ENCODE peak calls at places on chromosomes 1 and 21, in ten cellular contexts. P, O, M, C, K, E, J, V, X and S are unnamed samples.

GRCh38 chr21:45456014-45456835 is 51.3 kb downstream of the COL18A1 start:
- DNase-seq in J (no peak), M (peak), V (no peak), P (peak), E (no peak), K (no peak), X (no peak), C (no peak), O (no peak), S (no peak)

GRCh38 chr1:109914587-109915240 is 4.1 kb downstream of the CSF1 start:
- DNase-seq in K (no peak), E (no peak), J (no peak), V (no peak), C (no peak), O (peak), P (peak), M (no peak), X (no peak), S (no peak)

GRCh38 chr1:169786974-169787373 is 7.7 kb downstream of the METTL18 start:
- DNase-seq in J (no peak), O (no peak), X (no peak), K (no peak), M (no peak), E (no peak), C (no peak), V (no peak), P (no peak), S (no peak)

GRCh38 chr1:231395051-231395995 is 26.8 kb downstream of the EGLN1 start:
- DNase-seq in E (no peak), O (peak), C (no peak), V (no peak), X (no peak), M (no peak), K (no peak), P (no peak), J (no peak), S (no peak)

GRCh38 chr1:202861420-202862121 is 27.4 kb downstream of the RABIF start:
- DNase-seq in P (peak), E (peak), K (peak), C (peak), V (peak), X (peak), J (peak), O (peak), M (peak), S (peak)

GRCh38 chr1:180610556-180611015 is 21.2 kb upstream of the XPR1 start:
- DNase-seq in P (no peak), M (no peak), V (no peak), C (no peak), K (no peak), E (no peak), J (no peak), X (no peak), O (no peak), S (no peak)

GRCh38 chr1:167645161-167645560 is 15.1 kb downstream of the RCSD1 start:
- DNase-seq in X (no peak), C (no peak), E (no peak), V (no peak), K (no peak), M (no peak), O (no peak), P (no peak), J (no peak), S (no peak)

GRCh38 chr1:230948903-230949302 is 29.8 kb downstream of the TTC13 start:
- DNase-seq in J (no peak), V (no peak), O (no peak), P (no peak), K (no peak), E (no peak), M (no peak), C (no peak), X (no peak), S (no peak)

GRCh38 chr1:172069535-172069934 is 228.2 kb downstream of the DNM3 start:
- DNase-seq in V (no peak), X (no peak), K (no peak), E (no peak), O (peak), P (no peak), C (no peak), J (no peak), M (peak), S (no peak)

GRCh38 chr1:156623946-156624813 is 5.0 kb downstream of the HAPLN2 start:
- DNase-seq in J (peak), C (peak), X (peak), P (peak), V (peak), E (peak), O (peak), M (peak), K (peak), S (peak)

GRCh38 chr1:229027158-229027557 is 243.8 kb upstream of the RAB4A start:
- DNase-seq in M (no peak), K (no peak), V (no peak), O (no peak), J (no peak), P (no peak), E (no peak), X (no peak), C (no peak), S (no peak)

GRCh38 chr1:31306278-31306677 is 9.4 kb downstream of the ZCCHC17 start:
- DNase-seq in X (no peak), E (no peak), V (no peak), O (peak), P (no peak), C (no peak), K (no peak), J (no peak), M (no peak), S (no peak)

GRCh38 chr1:18376661-18377060 is 104.1 kb upstream of the KLHDC7A start:
- DNase-seq in E (no peak), M (no peak), J (no peak), V (no peak), O (no peak), X (no peak), K (no peak), C (no peak), P (no peak), S (no peak)

GRCh38 chr1:236142358-236143103 is at the start of gene GPR137B:
- DNase-seq in X (peak), V (peak), K (peak), M (no peak), O (peak), C (no peak), E (peak), J (no peak), P (peak), S (peak)

GRCh38 chr1:85374160-85374559 is 90.8 kb downstream of the DDAH1 start:
- DNase-seq in M (no peak), X (no peak), V (no peak), O (peak), E (no peak), K (no peak), P (no peak), C (no peak), J (no peak), S (no peak)

GRCh38 chr1:29658688-29659087 is 422.4 kb downstream of the PTPRU start:
- DNase-seq in E (no peak), C (no peak), P (no peak), O (no peak), K (no peak), V (no peak), J (no peak), X (no peak), M (no peak), S (no peak)

GRCh38 chr1:56817716-56818463 is 1.3 kb downstream of the FYB2 start:
- DNase-seq in M (no peak), J (no peak), P (no peak), C (no peak), V (no peak), O (no peak), X (no peak), E (no peak), K (no peak), S (no peak)

GRCh38 chr1:207822124-207822601 is 70.3 kb downstream of the CD46 start:
- DNase-seq in K (peak), P (no peak), X (no peak), C (no peak), J (no peak), V (no peak), E (no peak), M (peak), O (no peak), S (no peak)

GRCh38 chr1:161399257-161399998 is 31.8 kb upstream of the CFAP126 start:
- DNase-seq in K (peak), X (peak), E (peak), P (peak), J (peak), O (peak), V (peak), C (peak), M (peak), S (peak)

GRCh38 chr1:222948079-222948478 is 133.2 kb downstream of the DISP1 start:
- DNase-seq in K (no peak), C (no peak), P (no peak), J (no peak), E (no peak), X (peak), O (no peak), M (no peak), V (no peak), S (no peak)

GRCh38 chr1:210232524-210233215 is at the start of gene SERTAD4:
- DNase-seq in P (peak), E (peak), V (peak), J (no peak), K (peak), C (peak), M (peak), O (no peak), X (peak), S (peak)

GRCh38 chr1:22825790-22826189 is 115.2 kb downstream of the EPHB2 start:
- DNase-seq in P (no peak), K (no peak), O (no peak), M (no peak), E (no peak), X (no peak), V (no peak), C (no peak), J (no peak), S (no peak)

GRCh38 chr1:234750922-234751595 is 141.1 kb upstream of the IRF2BP2 start:
- DNase-seq in C (no peak), M (no peak), P (no peak), V (no peak), J (no peak), O (no peak), K (no peak), X (no peak), E (no peak), S (no peak)

GRCh38 chr1:84862810-84863251 is 30.2 kb downstream of the LPAR3 start:
- DNase-seq in O (no peak), J (no peak), E (no peak), K (no peak), P (no peak), V (no peak), X (no peak), C (no peak), M (no peak), S (no peak)

GRCh38 chr1:22491995-22492726 is 40.5 kb downstream of the ZBTB40 start:
- DNase-seq in M (no peak), K (no peak), E (no peak), X (peak), J (no peak), O (no peak), P (peak), V (no peak), C (no peak), S (no peak)

GRCh38 chr1:12204140-12204539 is 25.7 kb upstream of the VPS13D start:
- DNase-seq in X (no peak), J (no peak), V (no peak), O (no peak), E (no peak), P (no peak), K (no peak), C (no peak), M (no peak), S (no peak)

GRCh38 chr1:201493757-201494617 is 12.9 kb downstream of the CSRP1 start:
- DNase-seq in K (no peak), J (peak), C (no peak), E (no peak), V (no peak), X (no peak), P (peak), O (peak), M (peak), S (peak)

GRCh38 chr1:12613180-12613579 is 4.8 kb downstream of the DHRS3 start:
- DNase-seq in M (no peak), C (no peak), J (no peak), O (no peak), E (no peak), X (no peak), P (peak), K (no peak), V (no peak), S (no peak)

GRCh38 chr1:226965581-226966440 is 25.7 kb downstream of the COQ8A start:
- DNase-seq in P (no peak), M (peak), V (no peak), C (no peak), E (no peak), O (no peak), K (no peak), X (no peak), J (no peak), S (no peak)

GRCh38 chr1:227411066-227411465 is 92.8 kb upstream of the CDC42BPA start:
- DNase-seq in P (no peak), C (no peak), J (no peak), V (no peak), X (no peak), K (no peak), M (no peak), E (no peak), O (no peak), S (no peak)

DNA sequence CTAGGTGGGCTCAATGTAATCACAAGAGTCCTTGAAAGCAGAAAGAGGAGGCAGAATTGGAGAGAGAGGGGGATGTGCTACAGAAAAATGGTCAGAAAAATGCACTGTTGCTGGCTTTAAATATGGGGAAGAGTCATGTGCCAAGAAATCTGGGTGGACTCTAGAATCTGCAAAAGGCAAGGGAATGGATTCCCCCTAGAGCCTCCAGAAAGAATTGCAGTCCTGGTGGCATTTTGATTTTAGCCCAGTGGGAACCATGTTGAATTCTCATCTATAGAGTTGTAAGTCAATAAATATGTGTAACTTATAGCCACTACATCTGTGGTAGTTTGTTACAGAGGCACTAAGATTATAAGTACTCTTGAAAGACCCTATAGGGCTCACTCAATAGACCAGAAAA is 210.3 kb downstream of the ASTN1 start:
- DNase-seq in X (no peak), M (no peak), E (no peak), P (no peak), V (no peak), J (no peak), O (no peak), C (no peak), K (no peak), S (no peak)
- TF ChIP-seq CTCF in X (peak), M (no peak), E (peak), P (peak), V (peak), J (peak), O (no peak), C (no peak), K (no peak), S (no peak)

GRCh38 chr21:40847956-40848355 is 998 bp upstream of the DSCAM start:
- DNase-seq in V (no peak), M (no peak), C (no peak), J (no peak), X (no peak), K (no peak), E (no peak), P (no peak), O (no peak), S (no peak)
- TF ChIP-seq CTCF in V (no peak), M (no peak), C (no peak), J (peak), X (no peak), K (no peak), E (no peak), P (no peak), O (no peak), S (no peak)

GRCh38 chr1:218679391-218679790 is 334.3 kb downstream of the TGFB2 start:
- DNase-seq in J (no peak), P (no peak), E (no peak), K (no peak), V (no peak), X (no peak), C (no peak), O (no peak), M (no peak), S (no peak)

GRCh38 chr1:218686258-218686657 is 341.1 kb downstream of the TGFB2 start:
- DNase-seq in O (peak), M (no peak), C (no peak), J (no peak), K (no peak), X (no peak), V (no peak), P (no peak), E (no peak), S (no peak)

GRCh38 chr1:218679988-218680743 is 335.0 kb downstream of the TGFB2 start:
- DNase-seq in C (no peak), X (no peak), P (no peak), O (no peak), M (no peak), J (no peak), V (no peak), K (no peak), E (no peak), S (no peak)

DNA sequence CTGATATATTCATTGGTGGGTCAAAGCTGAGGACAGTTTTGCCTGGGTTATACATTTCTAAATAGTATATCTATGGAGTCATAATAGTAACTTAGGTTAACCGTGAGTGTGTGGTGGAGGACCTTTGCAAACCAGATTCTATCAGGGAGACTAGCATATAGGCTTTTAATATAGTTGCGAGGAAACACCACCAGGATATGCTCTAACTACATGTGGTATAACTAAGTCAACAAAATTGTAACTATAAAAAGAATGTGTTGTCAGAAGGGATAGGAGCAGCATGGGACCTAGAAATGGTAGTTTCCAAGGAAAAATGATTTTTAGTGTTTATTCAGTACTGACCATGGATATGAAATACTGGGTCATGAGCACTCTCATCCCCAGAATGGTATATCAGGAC is 338.1 kb downstream of the TGFB2 start:
- DNase-seq in P (no peak), C (no peak), J (no peak), M (no peak), O (peak), X (no peak), V (no peak), E (no peak), K (no peak), S (no peak)
- TF ChIP-seq CTCF in P (no peak), C (no peak), J (no peak), M (no peak), O (no peak), X (no peak), V (no peak), E (no peak), K (no peak), S (no peak)

GRCh38 chr1:41583658-41584570 is 99.4 kb upstream of the EDN2 start:
- DNase-seq in P (no peak), O (no peak), C (no peak), J (no peak), X (no peak), M (no peak), E (no peak), K (no peak), V (no peak), S (no peak)
- TF ChIP-seq CTCF in P (no peak), O (no peak), C (no peak), J (no peak), X (no peak), M (no peak), E (no peak), K (no peak), V (no peak), S (no peak)

GRCh38 chr21:36550761-36551160 is 70.8 kb upstream of the CLDN14 start:
- DNase-seq in O (no peak), M (no peak), C (peak), P (no peak), V (no peak), K (no peak), J (no peak), X (no peak), E (no peak), S (no peak)
- TF ChIP-seq CTCF in O (no peak), M (no peak), C (no peak), P (no peak), V (no peak), K (no peak), J (no peak), X (no peak), E (no peak), S (no peak)

GRCh38 chr1:49626474-49626873 is 397.3 kb downstream of the AGBL4 start:
- DNase-seq in V (no peak), E (no peak), X (no peak), P (no peak), K (no peak), O (no peak), C (no peak), J (no peak), M (no peak), S (no peak)

GRCh38 chr1:49627781-49628180 is 396.0 kb downstream of the AGBL4 start:
- DNase-seq in O (no peak), K (no peak), X (no peak), J (no peak), M (no peak), V (no peak), E (no peak), P (no peak), C (no peak), S (no peak)

DNA sequence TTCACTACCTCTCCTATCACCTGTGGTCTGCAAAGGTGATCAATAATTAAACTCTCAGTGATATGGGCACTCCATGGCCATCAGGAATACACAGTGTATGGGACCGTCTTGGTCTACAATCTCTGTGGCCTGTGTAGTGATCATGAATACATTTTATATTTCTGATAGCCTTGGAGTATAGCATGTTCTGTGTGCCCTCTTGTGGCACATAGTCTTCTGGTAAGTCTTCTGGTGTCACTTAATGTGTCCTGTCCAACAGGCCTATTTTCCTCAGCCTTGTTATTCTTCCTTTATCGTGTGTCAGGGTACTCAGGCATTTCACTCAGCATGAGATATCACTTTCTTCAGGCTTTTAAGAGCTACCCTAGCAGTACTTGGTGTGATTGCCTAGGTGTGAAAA is 393.6 kb downstream of the AGBL4 start:
- DNase-seq in E (no peak), X (no peak), V (no peak), P (no peak), M (no peak), C (no peak), J (no peak), O (no peak), K (no peak), S (no peak)
- TF ChIP-seq CTCF in E (no peak), X (no peak), V (no peak), P (no peak), M (no peak), C (no peak), J (no peak), O (no peak), K (no peak), S (no peak)